ENCODE peak calls at places on chromosomes 4 and X, in four cellular contexts. E, O, B and S are unnamed samples.

GRCh38 chrX:13891367-13892146 is 74.7 kb upstream of the GPM6B start:
- DNase-seq in E (no peak), O (no peak), B (no peak), S (no peak)

GRCh38 chr4:179307297-179308136 is 1865.3 kb upstream of the AGA start:
- DNase-seq in E (no peak), O (no peak), B (peak), S (no peak)

GRCh38 chr4:122661176-122661575 is 40.3 kb upstream of the IL21 start:
- DNase-seq in E (no peak), O (no peak), B (no peak), S (no peak)

GRCh38 chrX:97399400-97399799 is 515.7 kb downstream of the RPA4 start:
- DNase-seq in E (no peak), O (no peak), B (no peak), S (no peak)

GRCh38 chr4:47210828-47211227 is 179.5 kb downstream of the GABRB1 start:
- DNase-seq in E (no peak), O (no peak), B (no peak), S (no peak)

GRCh38 chr4:45484740-45485139 is 639.1 kb downstream of the GABRG1 start:
- DNase-seq in E (no peak), O (no peak), B (no peak), S (no peak)

GRCh38 chr4:59655996-59656395 is 1544.1 kb upstream of the ADGRL3 start:
- DNase-seq in E (no peak), O (no peak), B (no peak), S (no peak)

GRCh38 chrX:141183000-141183399 is 6.1 kb upstream of the LDOC1 start:
- DNase-seq in E (no peak), O (no peak), B (no peak), S (no peak)

GRCh38 chr4:16043820-16044554 is 39.8 kb downstream of the PROM1 start:
- DNase-seq in E (no peak), O (no peak), B (no peak), S (no peak)

GRCh38 chr4:47705326-47705981 is 132.4 kb downstream of the CORIN start:
- DNase-seq in E (no peak), O (no peak), B (no peak), S (no peak)

GRCh38 chr4:94603170-94603747 is 151.5 kb downstream of the PDLIM5 start:
- DNase-seq in E (no peak), O (no peak), B (no peak), S (peak)

GRCh38 chr4:112813790-112814189 is 176.8 kb downstream of the LARP7 start:
- DNase-seq in E (no peak), O (no peak), B (no peak), S (no peak)

GRCh38 chr4:158327525-158327924 is 117.2 kb downstream of the TMEM144 start:
- DNase-seq in E (no peak), O (no peak), B (peak), S (no peak)

GRCh38 chr4:62644372-62644771 is 1444.2 kb downstream of the ADGRL3 start:
- DNase-seq in E (no peak), O (no peak), B (peak), S (no peak)

GRCh38 chrX:118188977-118189376 is 72.4 kb upstream of the KLHL13 start:
- DNase-seq in E (no peak), O (no peak), B (no peak), S (no peak)

GRCh38 chr4:6641164-6641970 is 882 bp downstream of the MRFAP1 start:
- DNase-seq in E (peak), O (no peak), B (no peak), S (no peak)

GRCh38 chrX:112687189-112687691 is 7.5 kb upstream of the LHFPL1 start:
- DNase-seq in E (no peak), O (no peak), B (no peak), S (no peak)

GRCh38 chrX:48937065-48937907 is 18.5 kb upstream of the PIM2 start:
- DNase-seq in E (no peak), O (no peak), B (peak), S (no peak)

GRCh38 chr4:53895137-53895536 is 169.3 kb downstream of the CHIC2 start:
- DNase-seq in E (no peak), O (no peak), B (no peak), S (no peak)

GRCh38 chr4:159382875-159383568 is 280.1 kb downstream of the RAPGEF2 start:
- DNase-seq in E (no peak), O (no peak), B (no peak), S (no peak)

GRCh38 chr4:69649207-69649606 is 3.8 kb downstream of the UGT2A1 start:
- DNase-seq in E (no peak), O (no peak), B (no peak), S (no peak)

GRCh38 chr4:174369968-174370367 is 86.3 kb downstream of the CEP44 start:
- DNase-seq in E (no peak), O (no peak), B (no peak), S (no peak)

GRCh38 chrX:46573331-46573895 is at the start of gene CHST7:
- DNase-seq in E (peak), O (no peak), B (peak), S (peak)

GRCh38 chr4:74855879-74856278 is 61.6 kb upstream of the BTC start:
- DNase-seq in E (no peak), O (no peak), B (no peak), S (no peak)

GRCh38 chr4:40055379-40055872 is 1.2 kb upstream of the N4BP2 start:
- DNase-seq in E (no peak), O (no peak), B (no peak), S (no peak)

GRCh38 chr4:187027231-187027760 is 303.6 kb upstream of the FAT1 start:
- DNase-seq in E (no peak), O (no peak), B (no peak), S (no peak)

GRCh38 chrX:12890467-12890866 is 16.0 kb upstream of the TLR8 start:
- DNase-seq in E (no peak), O (no peak), B (no peak), S (no peak)

GRCh38 chrX:3585719-3586118 is 127.7 kb downstream of the PRKX start:
- DNase-seq in E (no peak), O (no peak), B (no peak), S (no peak)

GRCh38 chr4:79869597-79870336 is 203.3 kb downstream of the ANTXR2 start:
- DNase-seq in E (no peak), O (no peak), B (no peak), S (no peak)

GRCh38 chrX:14243823-14244222 is 214.1 kb upstream of the GEMIN8 start:
- DNase-seq in E (no peak), O (no peak), B (peak), S (no peak)

GRCh38 chr4:75895744-75896314 is 6.4 kb downstream of the PPEF2 start:
- DNase-seq in E (no peak), O (no peak), B (no peak), S (no peak)

GRCh38 chrX:153995504-153995903 is 22.9 kb downstream of the TMEM187 start:
- DNase-seq in E (no peak), O (no peak), B (no peak), S (no peak)

DNA sequence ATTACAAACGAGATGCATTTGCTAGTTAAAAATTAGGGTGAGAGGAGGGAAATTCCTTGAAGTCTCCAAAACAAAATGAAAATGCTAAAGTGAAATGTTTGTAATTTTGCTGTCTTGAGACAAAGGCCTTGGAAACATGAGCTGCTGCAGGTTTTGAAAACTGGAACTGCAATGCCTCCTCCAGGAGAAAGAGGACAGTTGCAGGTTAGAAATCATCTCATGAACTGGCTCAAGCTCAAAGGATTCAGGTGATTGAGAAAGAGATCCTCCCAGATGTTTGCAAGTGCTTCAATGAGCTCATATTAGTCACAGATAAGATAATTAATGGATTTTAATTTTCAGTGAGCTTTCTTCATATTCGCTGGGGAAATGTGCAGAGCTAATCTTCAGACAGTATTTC is 32.4 kb downstream of the SMPX start:
- DNase-seq in E (no peak), O (no peak), B (no peak), S (no peak)
- TF ChIP-seq CTCF in E (no peak), O (no peak), B (no peak), S (peak)

GRCh38 chrX:51148848-51149247 is 183.8 kb upstream of the NUDT10 start:
- DNase-seq in E (no peak), O (no peak), B (peak), S (no peak)

DNA sequence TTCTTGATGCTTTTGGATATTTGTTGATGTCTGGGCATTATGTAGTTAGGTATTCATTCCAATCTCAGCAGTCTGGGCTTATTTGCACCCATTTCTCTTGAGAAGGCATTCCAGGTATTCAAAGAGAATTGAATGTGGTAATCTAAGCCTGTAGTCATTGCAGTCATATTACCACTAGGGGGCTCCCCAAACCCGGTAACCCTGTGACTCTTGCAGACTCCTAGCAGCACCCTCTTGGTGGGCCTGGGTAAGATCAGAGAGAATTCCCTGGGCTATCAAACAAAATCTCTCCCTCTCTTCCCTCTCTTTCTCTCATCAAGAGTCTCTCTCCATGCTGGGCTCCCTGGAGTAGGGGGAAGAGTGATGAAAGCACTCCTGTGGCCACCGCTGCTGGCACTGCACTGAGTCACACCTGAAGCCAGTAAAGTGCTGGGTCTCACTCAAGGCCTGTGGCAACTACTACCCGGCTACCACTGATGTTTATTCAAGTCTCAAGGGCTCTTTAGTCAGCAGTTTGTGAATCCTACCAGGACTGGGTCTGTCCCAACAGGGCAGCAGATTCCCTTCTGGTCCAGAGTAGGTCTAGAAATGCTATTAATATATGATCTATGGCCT is 187.7 kb upstream of the NUDT10 start:
- DNase-seq in E (no peak), O (no peak), B (peak), S (no peak)
- TF ChIP-seq CTCF in E (no peak), O (no peak), B (peak), S (peak)

GRCh38 chr4:139889901-139890300 is 224.3 kb downstream of the MGST2 start:
- DNase-seq in E (no peak), O (no peak), B (no peak), S (no peak)

GRCh38 chr4:139887962-139888735 is 222.5 kb downstream of the MGST2 start:
- DNase-seq in E (no peak), O (no peak), B (peak), S (peak)

GRCh38 chr4:139887378-139887801 is 221.8 kb downstream of the MGST2 start:
- DNase-seq in E (no peak), O (no peak), B (no peak), S (no peak)

GRCh38 chr4:139890810-139891209 is 225.2 kb downstream of the MGST2 start:
- DNase-seq in E (no peak), O (no peak), B (no peak), S (no peak)

DNA sequence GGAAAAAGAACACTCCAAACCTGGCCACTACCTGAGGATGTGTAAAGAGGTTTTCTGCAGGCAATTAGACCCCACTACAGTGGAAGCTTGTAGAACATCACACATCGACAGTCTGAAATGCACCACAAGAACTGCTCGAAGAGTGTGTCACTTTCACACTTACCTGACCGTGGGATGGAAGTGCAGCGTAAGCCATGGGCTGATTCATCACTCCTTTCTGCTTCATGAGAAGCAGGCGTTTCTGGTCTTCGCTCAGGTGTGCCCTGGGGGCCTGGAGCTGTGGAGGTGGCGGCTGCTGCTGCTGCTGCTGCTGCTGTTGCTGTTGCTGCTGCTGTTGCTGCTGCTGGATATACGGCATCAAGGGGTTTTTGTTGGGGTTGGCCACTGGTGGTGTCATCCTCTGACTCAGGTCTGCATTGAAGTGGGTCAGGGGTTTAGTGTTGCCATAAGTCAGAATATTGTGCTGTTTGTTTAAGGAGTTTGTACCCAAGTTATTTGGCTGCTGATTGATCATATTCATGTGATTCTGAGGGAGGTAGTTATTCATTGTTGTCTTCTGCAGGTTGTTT is 223.7 kb downstream of the MGST2 start:
- DNase-seq in E (no peak), O (no peak), B (no peak), S (peak)
- TF ChIP-seq CTCF in E (no peak), O (no peak), B (no peak), S (no peak)

GRCh38 chr4:85734446-85734845 is 259.5 kb downstream of the ARHGAP24 start:
- DNase-seq in E (no peak), O (no peak), B (no peak), S (no peak)

GRCh38 chr4:85737254-85737653 is 262.3 kb downstream of the ARHGAP24 start:
- DNase-seq in E (no peak), O (no peak), B (no peak), S (no peak)

GRCh38 chr4:85736576-85736975 is 261.6 kb downstream of the ARHGAP24 start:
- DNase-seq in E (no peak), O (no peak), B (no peak), S (no peak)

GRCh38 chr4:85732124-85732523 is 257.2 kb downstream of the ARHGAP24 start:
- DNase-seq in E (no peak), O (no peak), B (no peak), S (no peak)

DNA sequence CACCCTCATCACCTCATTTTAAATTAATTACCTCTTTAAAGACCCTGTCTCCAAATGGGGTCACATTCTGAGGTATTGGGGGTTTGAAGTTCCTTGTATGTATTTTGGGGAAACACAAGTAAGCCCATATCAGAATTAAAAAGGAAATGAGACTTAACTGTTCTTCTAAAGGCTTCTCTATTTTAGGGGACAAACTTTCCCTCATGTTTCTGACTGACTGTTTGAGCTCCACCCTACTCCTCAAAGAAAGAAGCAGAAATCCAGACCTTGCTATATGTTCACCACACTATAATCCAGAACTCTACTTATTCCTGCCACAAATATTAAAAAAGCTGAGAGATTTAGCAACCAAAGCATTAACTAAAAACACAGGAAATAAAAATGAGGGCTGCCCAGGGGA is 258.8 kb downstream of the ARHGAP24 start:
- DNase-seq in E (no peak), O (no peak), B (no peak), S (no peak)
- TF ChIP-seq CTCF in E (no peak), O (no peak), B (no peak), S (no peak)

GRCh38 chr4:95627709-95628108 is 78.9 kb upstream of the UNC5C start:
- DNase-seq in E (no peak), O (no peak), B (no peak), S (no peak)

GRCh38 chr4:95625020-95625419 is 76.2 kb upstream of the UNC5C start:
- DNase-seq in E (no peak), O (no peak), B (no peak), S (no peak)

GRCh38 chr4:95627004-95627403 is 78.2 kb upstream of the UNC5C start:
- DNase-seq in E (no peak), O (no peak), B (no peak), S (no peak)
- TF ChIP-seq CTCF in E (no peak), O (no peak), B (no peak), S (no peak)

GRCh38 chr4:11497972-11498371 is 69.3 kb upstream of the HS3ST1 start:
- DNase-seq in E (no peak), O (no peak), B (no peak), S (no peak)

GRCh38 chr4:11496313-11496956 is 67.7 kb upstream of the HS3ST1 start:
- DNase-seq in E (no peak), O (no peak), B (no peak), S (peak)

GRCh38 chr4:11495818-11496217 is 67.1 kb upstream of the HS3ST1 start:
- DNase-seq in E (no peak), O (no peak), B (no peak), S (no peak)

GRCh38 chr4:11495291-11495690 is 66.6 kb upstream of the HS3ST1 start:
- DNase-seq in E (no peak), O (no peak), B (no peak), S (no peak)

GRCh38 chr4:11497212-11497806 is 68.6 kb upstream of the HS3ST1 start:
- DNase-seq in E (no peak), O (no peak), B (no peak), S (no peak)
- TF ChIP-seq CTCF in E (no peak), O (no peak), B (no peak), S (peak)

GRCh38 chrX:53279296-53280237 is 1.8 kb downstream of the IQSEC2 start:
- DNase-seq in E (no peak), O (no peak), B (no peak), S (no peak)
- TF ChIP-seq CTCF in E (no peak), O (no peak), B (no peak), S (no peak)

DNA sequence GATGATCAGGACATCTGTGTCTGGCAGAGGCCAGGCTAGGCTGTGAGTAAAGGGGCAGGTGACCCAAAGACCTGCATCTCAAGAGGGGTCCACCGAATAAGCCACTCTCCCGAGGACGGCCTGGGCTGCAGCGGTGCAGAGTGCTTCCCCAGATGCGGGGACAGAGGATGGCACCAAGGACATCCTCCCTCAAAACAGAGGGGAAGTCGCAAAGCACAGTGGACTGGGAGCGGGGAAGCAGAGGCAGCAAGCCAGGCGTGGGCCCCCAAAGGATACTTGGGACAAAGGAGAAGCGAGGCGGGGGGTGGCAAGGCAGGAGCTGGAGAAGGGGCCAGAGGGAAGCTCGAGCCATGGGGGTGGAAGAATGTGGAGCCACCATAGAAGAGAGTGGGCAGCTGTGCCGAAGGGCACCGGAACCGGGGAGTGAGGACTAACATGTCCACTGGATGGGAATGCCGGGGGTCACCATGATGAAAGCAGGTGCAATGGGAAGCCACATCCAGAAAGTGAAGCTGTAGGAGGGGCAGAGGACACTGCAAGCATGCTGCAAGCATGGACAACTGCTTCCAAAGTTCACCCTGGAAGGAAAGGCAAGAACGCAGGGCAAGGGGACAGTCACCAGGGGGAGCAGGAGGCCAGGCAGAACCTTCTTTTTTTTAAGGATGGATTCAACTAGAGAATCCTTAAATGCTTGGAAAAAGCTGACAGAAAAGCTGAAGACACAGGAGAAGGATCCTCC is 169.6 kb downstream of the AFAP1 start:
- DNase-seq in E (no peak), O (no peak), B (peak), S (peak)
- TF ChIP-seq CTCF in E (no peak), O (no peak), B (peak), S (peak)